ENCODE peak calls at places on chromosome 12, in five cellular contexts. One of them, this sample, is unnamed.

GRCh38 chr12:66438601-66439000 is 136.3 kb downstream of the HELB start:
- DNase-seq in PC-9: peak; percentile 38
- DNase-seq in neural progenitor cell: no peak
- DNase-seq in MM.1S: no peak
- DNase-seq in fibroblast of lung: peak; percentile 7
- DNase-seq in this sample: no peak

GRCh38 chr12:12836571-12836970 is 23.4 kb downstream of the DDX47 start:
- DNase-seq in PC-9: no peak
- DNase-seq in neural progenitor cell: no peak
- DNase-seq in MM.1S: no peak
- DNase-seq in fibroblast of lung: no peak
- DNase-seq in this sample: no peak

GRCh38 chr12:79614730-79615129 is 76.0 kb downstream of the PAWR start:
- DNase-seq in PC-9: no peak
- DNase-seq in neural progenitor cell: no peak
- DNase-seq in MM.1S: no peak
- DNase-seq in fibroblast of lung: no peak
- DNase-seq in this sample: no peak

GRCh38 chr12:31238764-31239387 is 87.1 kb downstream of the SINHCAF start:
- DNase-seq in PC-9: no peak
- DNase-seq in neural progenitor cell: peak; percentile 76
- DNase-seq in MM.1S: peak; percentile 84
- DNase-seq in fibroblast of lung: peak; percentile 62
- DNase-seq in this sample: peak; percentile 73

GRCh38 chr12:52519826-52520662 is at the start of gene KRT5:
- DNase-seq in PC-9: peak; percentile 93
- DNase-seq in neural progenitor cell: no peak
- DNase-seq in MM.1S: no peak
- DNase-seq in fibroblast of lung: no peak
- DNase-seq in this sample: no peak

GRCh38 chr12:12853435-12853834 is 37.9 kb upstream of the GPRC5A start:
- DNase-seq in PC-9: no peak
- DNase-seq in neural progenitor cell: no peak
- DNase-seq in MM.1S: no peak
- DNase-seq in fibroblast of lung: no peak
- DNase-seq in this sample: no peak

GRCh38 chr12:56257491-56258067 is 605 bp downstream of the ANKRD52 start:
- DNase-seq in PC-9: no peak
- DNase-seq in neural progenitor cell: peak; percentile 78
- DNase-seq in MM.1S: no peak
- DNase-seq in fibroblast of lung: no peak
- DNase-seq in this sample: no peak

GRCh38 chr12:3885179-3886094 is 12.2 kb upstream of the PARP11 start:
- DNase-seq in PC-9: no peak
- DNase-seq in neural progenitor cell: peak; percentile 70
- DNase-seq in MM.1S: peak; percentile 65
- DNase-seq in fibroblast of lung: peak; percentile 77
- DNase-seq in this sample: peak; percentile 47

DNA sequence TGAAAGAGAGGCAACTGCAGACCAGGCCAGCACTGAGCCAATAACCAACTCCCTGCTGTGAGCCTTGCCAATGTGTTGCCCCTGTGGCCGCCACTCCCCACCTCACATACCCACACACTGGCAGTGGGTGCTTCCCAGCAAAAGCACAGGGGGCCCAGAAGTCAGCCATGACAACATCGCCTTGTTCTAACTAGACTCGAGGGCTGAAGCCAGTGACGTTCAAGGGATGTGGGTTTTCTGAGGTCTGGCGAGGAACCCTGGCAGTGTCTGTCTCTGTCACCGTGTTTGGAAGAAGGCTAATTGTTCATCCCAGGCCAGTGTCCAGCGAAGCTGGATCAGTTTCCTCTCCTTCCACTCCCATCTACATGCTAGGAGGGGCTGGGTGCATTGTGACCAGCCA is 311.8 kb upstream of the AMIGO2 start:
- DNase-seq in PC-9: no peak
- DNase-seq in neural progenitor cell: no peak
- DNase-seq in MM.1S: no peak
- DNase-seq in fibroblast of lung: no peak
- DNase-seq in this sample: no peak
- H3K36me3 ChIP-seq in PC-9: no peaks in the 10 kb centered on the region
- H3K36me3 ChIP-seq in neural progenitor cell: no peaks in the 10 kb centered on the region
- H3K36me3 ChIP-seq in MM.1S: no peaks in the 10 kb centered on the region
- H3K36me3 ChIP-seq in fibroblast of lung: no peaks in the 10 kb centered on the region
- H3K36me3 ChIP-seq in this sample: no peaks in the 10 kb centered on the region

DNA sequence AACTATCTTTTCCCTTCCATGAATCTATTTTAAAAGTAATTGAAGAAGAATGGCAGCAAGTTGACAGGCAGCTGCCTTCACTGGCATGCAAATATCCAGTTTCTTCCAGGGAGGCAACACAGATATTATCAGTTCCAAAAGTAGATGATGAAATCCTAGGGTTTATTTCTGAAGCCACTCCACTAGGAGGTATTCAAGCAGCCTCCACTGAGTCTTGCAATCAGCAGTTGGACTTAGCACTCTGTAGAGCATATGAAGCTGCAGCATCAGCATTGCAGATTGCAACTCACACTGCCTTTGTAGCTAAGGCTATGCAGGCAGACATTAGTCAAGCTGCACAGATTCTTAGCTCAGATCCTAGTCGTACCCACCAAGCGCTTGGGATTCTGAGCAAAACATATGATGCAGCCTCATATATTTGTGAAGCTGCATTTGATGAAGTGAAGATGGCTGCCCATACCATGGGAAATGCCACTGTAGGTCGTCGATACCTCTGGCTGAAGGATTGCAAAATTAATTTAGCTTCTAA is 18.4 kb downstream of the TMPO start:
- DNase-seq in PC-9: no peak
- DNase-seq in neural progenitor cell: no peak
- DNase-seq in MM.1S: no peak
- DNase-seq in fibroblast of lung: peak; percentile 49
- DNase-seq in this sample: no peak
- H3K4me2 ChIP-seq in PC-9: no peak overlapping the region
- H3K4me2 ChIP-seq in neural progenitor cell: no peak overlapping the region
- H3K4me2 ChIP-seq in MM.1S: no peak overlapping the region
- H3K4me2 ChIP-seq in fibroblast of lung: no peak overlapping the region
- H3K4me2 ChIP-seq in this sample: no peak overlapping the region

GRCh38 chr12:51005671-51006070 is 20.5 kb downstream of the SLC11A2 start:
- DNase-seq in PC-9: peak; percentile 90
- DNase-seq in neural progenitor cell: no peak
- DNase-seq in MM.1S: no peak
- DNase-seq in fibroblast of lung: no peak
- DNase-seq in this sample: no peak
- H3K36me3 ChIP-seq in PC-9: peaks cover 26% of the 10 kb centered on the region
- H3K36me3 ChIP-seq in neural progenitor cell: no peaks in the 10 kb centered on the region
- H3K36me3 ChIP-seq in MM.1S: no peaks in the 10 kb centered on the region
- H3K36me3 ChIP-seq in fibroblast of lung: peaks cover 3% of the 10 kb centered on the region
- H3K36me3 ChIP-seq in this sample: peaks cover 56% of the 10 kb centered on the region

DNA sequence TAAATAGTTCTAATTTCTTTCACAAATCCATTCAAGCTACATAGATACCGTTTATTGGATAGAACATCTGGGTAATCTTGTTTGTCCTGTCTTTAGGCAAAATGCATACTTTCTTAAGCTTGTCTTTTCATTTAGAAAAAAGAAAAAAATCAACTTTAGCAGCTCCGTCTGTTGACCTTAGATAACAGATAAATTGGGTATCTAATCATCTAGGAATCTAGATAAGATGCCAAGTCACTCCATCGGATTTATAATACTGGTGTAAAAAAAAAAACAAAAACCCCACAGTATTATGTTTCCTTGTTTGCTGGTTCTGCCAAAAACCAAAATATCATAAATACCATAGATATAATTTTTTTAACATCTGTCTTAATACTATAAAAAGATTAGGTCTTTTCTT is 82.8 kb downstream of the ANO6 start:
- DNase-seq in PC-9: peak; percentile 85
- DNase-seq in neural progenitor cell: no peak
- DNase-seq in MM.1S: no peak
- DNase-seq in fibroblast of lung: no peak
- DNase-seq in this sample: no peak
- H3K4me2 ChIP-seq in PC-9: peak overlapping the region; percentile 63
- H3K4me2 ChIP-seq in neural progenitor cell: no peak overlapping the region
- H3K4me2 ChIP-seq in MM.1S: no peak overlapping the region
- H3K4me2 ChIP-seq in fibroblast of lung: no peak overlapping the region
- H3K4me2 ChIP-seq in this sample: no peak overlapping the region

DNA sequence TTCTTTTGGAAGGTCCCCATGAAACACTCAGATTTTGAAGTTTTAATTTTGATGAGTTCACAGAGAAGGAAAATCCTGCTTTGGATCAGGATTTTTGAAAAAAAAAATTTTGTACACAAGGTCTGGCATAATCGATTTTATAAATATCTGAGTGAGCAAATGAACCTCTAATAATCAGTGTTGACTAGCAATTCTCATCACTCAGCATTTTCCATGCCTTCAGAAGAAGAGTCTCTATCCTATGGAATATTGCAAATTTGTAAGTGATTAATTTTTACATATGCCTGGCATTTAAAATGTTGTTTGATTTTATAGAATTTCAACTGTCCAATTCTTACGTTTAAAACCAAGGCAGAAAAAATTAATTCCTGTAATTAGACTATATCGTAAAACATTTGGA is 30.5 kb upstream of the REP15 start:
- DNase-seq in PC-9: no peak
- DNase-seq in neural progenitor cell: no peak
- DNase-seq in MM.1S: no peak
- DNase-seq in fibroblast of lung: no peak
- DNase-seq in this sample: no peak
- H3K36me3 ChIP-seq in PC-9: peaks cover 14% of the 10 kb centered on the region
- H3K36me3 ChIP-seq in neural progenitor cell: peaks cover 10% of the 10 kb centered on the region
- H3K36me3 ChIP-seq in MM.1S: no peaks in the 10 kb centered on the region
- H3K36me3 ChIP-seq in fibroblast of lung: peaks cover 5% of the 10 kb centered on the region
- H3K36me3 ChIP-seq in this sample: no peaks in the 10 kb centered on the region

This sample was measured in OCI-LY7.